ENCODE peak calls at places on chromosome 19, in five cellular contexts. N, W, Y, S and K are unnamed samples.

GRCh38 chr19:4390862-4391693 is 9.3 kb downstream of the SH3GL1 start:
- DNase-seq in W (peak), Y (no peak), S (no peak), N (no peak), K (no peak)

GRCh38 chr19:17718467-17718987 is 753 bp upstream of the MAP1S start:
- DNase-seq in Y (no peak), W (no peak), N (no peak), S (no peak), K (no peak)

GRCh38 chr19:6457958-6458694 is 1.5 kb downstream of the SLC25A23 start:
- DNase-seq in S (no peak), Y (no peak), W (no peak), N (no peak), K (no peak)

GRCh38 chr19:56223481-56223880 is 21.4 kb downstream of the ZSCAN5C start:
- DNase-seq in S (no peak), N (no peak), Y (no peak), W (no peak), K (no peak)

GRCh38 chr19:42872608-42873007 is 6.9 kb downstream of the PSG1 start:
- DNase-seq in N (no peak), S (no peak), Y (no peak), W (no peak), K (no peak)

GRCh38 chr19:6198896-6199239 is 63.4 kb downstream of the ACSBG2 start:
- DNase-seq in N (no peak), S (no peak), Y (no peak), W (no peak), K (no peak)

GRCh38 chr19:38206928-38207327 is 17.1 kb downstream of the DPF1 start:
- DNase-seq in Y (no peak), S (no peak), N (no peak), W (no peak), K (no peak)

GRCh38 chr19:56174550-56174949 is 1.3 kb upstream of the GALP start:
- DNase-seq in S (no peak), N (no peak), Y (no peak), W (no peak), K (no peak)

GRCh38 chr19:47510516-47511127 is 4.2 kb downstream of the NAPA start:
- DNase-seq in N (no peak), S (no peak), Y (no peak), W (peak), K (no peak)

GRCh38 chr19:17790059-17790780 is 4.7 kb upstream of the B3GNT3 start:
- DNase-seq in W (no peak), S (no peak), N (no peak), Y (no peak), K (no peak)

GRCh38 chr19:38800577-38801347 is 11.8 kb downstream of the LGALS7B start:
- DNase-seq in Y (no peak), S (no peak), W (no peak), N (no peak), K (no peak)

GRCh38 chr19:52138614-52139290 is 986 bp downstream of the ZNF616 start:
- DNase-seq in Y (no peak), S (no peak), N (no peak), W (no peak), K (no peak)

GRCh38 chr19:18559685-18560084 is 2.0 kb downstream of the KXD1 start:
- DNase-seq in N (no peak), W (no peak), S (no peak), Y (no peak), K (no peak)

GRCh38 chr19:2083174-2083854 is 12.8 kb downstream of the MOB3A start:
- DNase-seq in S (no peak), N (no peak), W (peak), Y (no peak), K (no peak)

GRCh38 chr19:10617409-10618121 is 7.8 kb upstream of the SLC44A2 start:
- DNase-seq in Y (no peak), N (peak), W (no peak), S (no peak), K (no peak)

GRCh38 chr19:39163621-39164020 is 33.1 kb upstream of the NCCRP1 start:
- DNase-seq in S (no peak), N (no peak), W (no peak), Y (no peak), K (no peak)

GRCh38 chr19:44499962-44500949 is at the start of gene ZNF180:
- DNase-seq in W (peak), S (peak), Y (peak), N (peak), K (peak)

GRCh38 chr19:44498988-44499387 is 1.3 kb downstream of the ZNF180 start:
- DNase-seq in N (no peak), Y (no peak), S (no peak), W (no peak), K (no peak)

GRCh38 chr19:44496711-44497110 is 3.6 kb downstream of the ZNF180 start:
- DNase-seq in N (no peak), S (no peak), W (no peak), Y (no peak), K (no peak)

DNA sequence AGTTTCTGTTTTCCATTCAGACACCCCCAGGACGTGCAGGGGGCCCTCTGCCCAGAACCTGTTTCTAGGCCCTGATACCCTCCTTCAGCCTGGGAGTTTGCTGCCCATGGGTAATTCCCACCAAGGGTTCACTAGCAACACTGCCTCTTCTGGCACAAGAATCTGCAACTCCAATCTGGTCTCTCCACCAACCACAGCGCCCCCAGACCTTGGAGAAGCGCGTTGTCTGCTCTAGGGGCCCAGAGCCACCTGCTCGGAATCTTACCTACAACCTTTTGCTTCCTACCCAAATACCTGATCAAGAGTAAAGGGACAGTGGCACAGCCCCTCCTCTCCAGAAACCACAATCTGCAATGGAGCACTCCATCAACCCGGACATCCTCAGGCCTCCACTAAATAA is 763 bp downstream of the ZNF180 start:
- DNase-seq in N (no peak), S (no peak), W (no peak), Y (no peak), K (no peak)
- H3K27ac ChIP-seq in N (no peak), S (peak), W (no peak), Y (no peak), K (no peak)

GRCh38 chr19:29666634-29667389 is 1.6 kb downstream of the PLEKHF1 start:
- DNase-seq in W (peak), Y (no peak), N (peak), S (no peak), K (no peak)
- TF ChIP-seq CTCF in W (no peak), Y (no peak), N (no peak), S (no peak), K (no peak)

GRCh38 chr19:3146677-3147100 is 10.9 kb downstream of the GNA15 start:
- DNase-seq in N (no peak), Y (no peak), W (no peak), S (no peak), K (no peak)
- H3K27ac ChIP-seq in N (no peak), Y (no peak), W (no peak), S (no peak), K (no peak)

GRCh38 chr19:16188521-16188920 is 3.3 kb downstream of the FAM32A start:
- DNase-seq in Y (no peak), S (no peak), N (no peak), W (no peak), K (no peak)

GRCh38 chr19:16184665-16185122 is 516 bp upstream of the FAM32A start:
- DNase-seq in W (no peak), N (no peak), S (no peak), Y (no peak), K (no peak)

GRCh38 chr19:16190198-16190597 is 5.0 kb downstream of the FAM32A start:
- DNase-seq in S (no peak), W (no peak), N (no peak), Y (no peak), K (no peak)

GRCh38 chr19:16185123-16185924 is at the start of gene FAM32A:
- DNase-seq in S (peak), Y (peak), N (peak), W (peak), K (peak)

DNA sequence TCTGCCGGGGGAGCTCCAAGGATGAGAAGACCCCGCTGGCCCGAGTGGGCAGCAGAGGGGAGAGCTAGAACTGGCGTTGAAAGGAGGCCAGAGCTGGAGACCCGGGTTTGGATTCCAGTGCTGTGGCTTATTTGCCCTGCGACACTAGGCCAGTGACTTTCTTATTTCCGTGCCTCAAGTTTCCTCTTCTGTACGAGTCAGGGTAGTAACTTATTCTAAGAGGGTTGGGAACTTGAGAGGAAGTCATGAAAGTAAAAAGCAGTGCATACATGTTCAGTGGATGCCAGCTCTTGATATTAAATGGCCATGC is 670 bp downstream of the FAM32A start:
- DNase-seq in Y (no peak), W (no peak), S (no peak), N (no peak), K (peak)
- TF ChIP-seq CTCF in Y (no peak), W (peak), S (no peak), N (no peak), K (no peak)

GRCh38 chr19:23771761-23772667 is 13.3 kb upstream of the ZNF681 start:
- DNase-seq in W (no peak), Y (no peak), S (no peak), N (no peak), K (no peak)
- H3K27ac ChIP-seq in W (no peak), Y (no peak), S (no peak), N (no peak), K (no peak)

DNA sequence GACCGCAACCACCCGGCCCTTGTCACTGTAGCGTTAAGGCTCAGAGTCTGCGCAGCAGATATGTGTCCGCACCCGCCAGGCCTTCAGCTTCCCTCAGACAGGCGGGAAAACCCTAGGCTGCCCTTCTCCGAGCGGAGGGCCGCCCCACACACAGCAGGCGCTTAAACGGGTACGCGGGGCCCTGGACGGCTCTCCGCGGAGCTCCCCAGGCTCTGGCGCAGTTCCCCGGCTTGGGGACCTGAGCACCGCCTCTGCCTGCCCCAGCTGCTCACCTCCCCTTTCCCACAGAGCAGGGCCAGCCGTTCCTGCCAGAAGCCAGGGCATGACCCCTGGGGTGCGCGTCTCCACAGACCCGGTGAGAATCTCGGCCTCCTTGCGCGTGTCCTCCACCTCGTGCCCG is 599 bp downstream of the ZNF135 start:
- DNase-seq in N (no peak), S (no peak), W (no peak), Y (no peak), K (no peak)
- TF ChIP-seq CTCF in N (no peak), S (no peak), W (no peak), Y (no peak), K (no peak)

GRCh38 chr19:41531438-41532311 is 44.3 kb upstream of the CEACAM21 start:
- DNase-seq in W (peak), N (peak), Y (peak), S (peak), K (no peak)

GRCh38 chr19:41535029-41535622 is 40.8 kb upstream of the CEACAM21 start:
- DNase-seq in N (no peak), W (no peak), Y (no peak), S (no peak), K (no peak)

GRCh38 chr19:41530761-41531301 is 45.1 kb upstream of the CEACAM21 start:
- DNase-seq in S (no peak), Y (peak), N (peak), W (no peak), K (no peak)

GRCh38 chr19:41532526-41532925 is 43.4 kb upstream of the CEACAM21 start:
- DNase-seq in Y (no peak), N (no peak), W (no peak), S (no peak), K (no peak)

GRCh38 chr19:41533691-41534090 is 42.3 kb upstream of the CEACAM21 start:
- DNase-seq in Y (no peak), N (no peak), S (no peak), W (no peak), K (no peak)
- H3K27ac ChIP-seq in Y (no peak), N (no peak), S (no peak), W (no peak), K (no peak)

GRCh38 chr19:14361824-14362223 is 19.4 kb upstream of the ADGRE5 start:
- DNase-seq in S (no peak), W (no peak), N (no peak), Y (no peak), K (no peak)
- TF ChIP-seq CTCF in S (peak), W (peak), N (no peak), Y (no peak), K (no peak)

GRCh38 chr19:31905980-31906948 is 439.1 kb upstream of the ZNF507 start:
- DNase-seq in N (no peak), S (no peak), Y (peak), W (peak), K (no peak)
- H3K27ac ChIP-seq in N (peak), S (no peak), Y (peak), W (peak), K (no peak)

GRCh38 chr19:29552454-29553280 is 26.9 kb downstream of the VSTM2B start:
- DNase-seq in N (no peak), Y (no peak), W (no peak), S (no peak), K (no peak)
- TF ChIP-seq CTCF in N (no peak), Y (no peak), W (no peak), S (no peak), K (no peak)